ENCODE peak calls at places on chromosome 10, in five cellular contexts. G is astrocyte, Y is A549, K is AG04450, F is uterus. H is an unnamed sample.

GRCh38 chr10:64286533-64286932 is 765.3 kb downstream of the REEP3 start:
- DNase-seq in G (no peak), Y (no peak), K (no peak), F (no peak), H (no peak)

GRCh38 chr10:113922787-113923570 is 68.5 kb downstream of the NHLRC2 start:
- DNase-seq in G (no peak), Y (no peak), K (no peak), F (no peak), H (no peak)

GRCh38 chr10:88731296-88731695 is 25.2 kb downstream of the LIPK start:
- DNase-seq in G (no peak), Y (no peak), K (no peak), F (no peak), H (no peak)

GRCh38 chr10:68496072-68496471 is 24.3 kb upstream of the DNA2 start:
- DNase-seq in G (no peak), Y (no peak), K (no peak), F (no peak), H (no peak)

GRCh38 chr10:97531401-97531985 is 32.8 kb downstream of the UBTD1 start:
- DNase-seq in G (peak), Y (no peak), K (no peak), F (no peak), H (no peak)

GRCh38 chr10:70584941-70585544 is 17.5 kb downstream of the PRF1 start:
- DNase-seq in G (no peak), Y (no peak), K (no peak), F (no peak), H (no peak)

GRCh38 chr10:73424478-73424877 is 8.9 kb downstream of the MSS51 start:
- DNase-seq in G (no peak), Y (no peak), K (no peak), F (no peak), H (no peak)

GRCh38 chr10:619710-620109 is 69.8 kb downstream of the DIP2C start:
- DNase-seq in G (no peak), Y (no peak), K (no peak), F (no peak), H (no peak)

GRCh38 chr10:32893431-32893830 is 64.6 kb downstream of the ITGB1 start:
- DNase-seq in G (no peak), Y (no peak), K (no peak), F (no peak), H (no peak)

DNA sequence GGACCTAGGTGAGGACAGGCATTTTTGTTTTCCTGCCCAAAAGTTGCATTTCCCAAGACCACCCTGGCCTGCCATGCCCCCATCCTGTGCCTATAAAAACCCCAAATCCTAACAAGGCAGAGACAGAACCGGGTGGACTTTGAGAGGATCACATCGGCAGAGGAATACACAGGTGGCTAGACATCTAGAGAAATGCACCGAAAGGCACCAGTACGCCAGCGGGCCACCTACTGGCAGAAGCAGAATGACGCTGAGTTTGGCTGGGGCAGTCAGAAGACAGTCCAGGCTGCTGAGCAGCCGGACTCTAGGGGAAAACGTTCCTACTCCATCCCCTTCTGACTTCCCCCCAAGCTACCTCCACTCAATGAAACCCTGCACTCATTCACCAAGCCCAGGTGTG is 2.8 kb downstream of the AKR1C4 start:
- DNase-seq in G (no peak), Y (no peak), K (no peak), F (no peak), H (no peak)
- TF ChIP-seq CTCF in G (no peak), Y (no peak), K (no peak), F (no peak), H (no peak)

DNA sequence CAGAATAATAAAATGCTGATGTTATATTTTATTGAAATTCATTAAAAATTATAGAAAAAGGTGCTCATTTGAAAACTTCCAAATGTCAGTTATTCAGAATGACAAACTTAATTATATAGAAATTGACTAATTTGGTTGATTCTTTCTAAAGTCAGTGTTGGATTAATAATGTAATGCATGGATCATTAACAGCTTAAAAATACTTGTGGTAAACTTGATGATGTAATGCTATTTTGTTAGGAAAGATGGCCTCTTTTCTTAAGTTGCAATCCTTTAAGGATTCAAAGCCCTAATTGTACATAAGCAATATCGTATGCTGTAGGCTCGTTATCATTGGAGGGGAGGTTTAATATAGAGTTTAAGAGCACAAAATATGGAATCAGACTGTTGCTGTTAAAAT is 141.2 kb downstream of the ZEB1 start:
- DNase-seq in G (peak), Y (no peak), K (no peak), F (no peak), H (no peak)
- H3K4me3 ChIP-seq in G (no peak), Y (no peak), K (no peak), F (no peak), H (no peak)

GRCh38 chr10:124637091-124637700 is 107.0 kb downstream of the FAM53B start:
- DNase-seq in G (no peak), Y (no peak), K (no peak), F (no peak), H (no peak)

GRCh38 chr10:124637746-124638145 is 106.4 kb downstream of the FAM53B start:
- DNase-seq in G (no peak), Y (no peak), K (no peak), F (no peak), H (no peak)

GRCh38 chr10:124639646-124640045 is 104.5 kb downstream of the FAM53B start:
- DNase-seq in G (no peak), Y (no peak), K (no peak), F (no peak), H (no peak)

GRCh38 chr10:124639206-124639605 is 105.0 kb downstream of the FAM53B start:
- DNase-seq in G (no peak), Y (no peak), K (no peak), F (no peak), H (no peak)

DNA sequence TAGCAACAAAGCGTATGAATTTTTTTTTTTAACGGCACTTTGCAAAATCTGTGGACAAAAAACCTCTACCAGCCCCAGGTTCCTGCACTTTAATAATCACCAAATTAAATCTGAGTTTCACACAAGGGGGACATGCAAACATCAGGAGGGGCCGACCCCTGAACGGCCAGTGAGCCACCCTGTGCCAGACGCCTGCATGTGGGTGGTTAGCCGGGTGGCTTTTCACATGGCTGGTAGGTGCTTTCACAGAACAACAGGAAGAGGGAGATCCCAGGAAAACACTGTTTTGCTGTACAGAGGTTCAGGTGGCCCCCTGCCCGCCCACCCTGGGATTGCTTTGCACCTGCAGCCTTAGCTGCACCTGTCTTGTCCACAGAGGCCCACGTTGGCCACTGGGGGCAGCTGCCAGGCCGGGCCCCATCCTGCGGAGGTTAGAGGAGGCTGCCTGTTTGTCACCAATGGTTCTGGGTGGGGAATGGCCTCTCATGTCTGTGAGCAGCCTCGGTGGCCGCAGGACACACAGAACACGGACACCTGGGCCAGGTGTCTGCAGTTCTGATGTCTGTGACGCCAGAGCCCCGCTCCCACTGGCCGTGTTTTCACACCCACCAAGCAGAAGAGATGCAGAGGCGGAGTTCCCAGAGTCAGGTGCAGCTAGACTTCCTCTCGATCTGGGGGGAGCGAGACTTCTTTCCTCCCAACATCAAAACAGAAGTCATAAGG is 107.7 kb downstream of the FAM53B start:
- DNase-seq in G (no peak), Y (no peak), K (no peak), F (no peak), H (no peak)
- TF ChIP-seq CTCF in G (no peak), Y (no peak), K (no peak), F (no peak), H (no peak)

GRCh38 chr10:96333091-96333490 is 25.7 kb downstream of the OPALIN start:
- DNase-seq in G (no peak), Y (no peak), K (no peak), F (no peak), H (no peak)
- H3K4me3 ChIP-seq in G (no peak), Y (no peak), K (no peak), F (no peak), H (no peak)

GRCh38 chr10:121665809-121666208 is 67.6 kb upstream of the FGFR2 start:
- DNase-seq in G (no peak), Y (no peak), K (no peak), F (no peak), H (no peak)

GRCh38 chr10:121664671-121665070 is 66.4 kb upstream of the FGFR2 start:
- DNase-seq in G (no peak), Y (no peak), K (no peak), F (no peak), H (no peak)

GRCh38 chr10:121661451-121661851 is 63.2 kb upstream of the FGFR2 start:
- DNase-seq in G (no peak), Y (no peak), K (no peak), F (no peak), H (no peak)

GRCh38 chr10:121662531-121662930 is 64.3 kb upstream of the FGFR2 start:
- DNase-seq in G (no peak), Y (no peak), K (no peak), F (no peak), H (no peak)

GRCh38 chr10:121662945-121663917 is 65.0 kb upstream of the FGFR2 start:
- DNase-seq in G (no peak), Y (peak), K (no peak), F (no peak), H (no peak)
- TF ChIP-seq CTCF in G (no peak), Y (no peak), K (no peak), F (no peak), H (no peak)

H was measured in fibroblast of pulmonary artery.